ENCODE peak calls at places on chromosomes 6 and 20, in five cellular contexts. Z is psoas muscle, B is tibial artery, C is uterus, K is MM.1S. H is an unnamed sample.

GRCh38 chr6:41638801-41639555 is 710 bp downstream of the MDFI start:
- DNase-seq in Z (no peak), B (no peak), C (peak; percentile 39), K (no peak), H (no peak)

GRCh38 chr6:169800116-169800667 is 48.8 kb downstream of the ERMARD start:
- DNase-seq in Z (no peak), B (no peak), C (no peak), K (no peak), H (no peak)

GRCh38 chr6:84193140-84193708 is 34.2 kb downstream of the CEP162 start:
- DNase-seq in Z (no peak), B (no peak), C (no peak), K (no peak), H (no peak)

GRCh38 chr6:110173506-110174132 is 5.9 kb downstream of the WASF1 start:
- DNase-seq in Z (no peak), B (no peak), C (no peak), K (no peak), H (no peak)

GRCh38 chr20:32416206-32416605 is 58.1 kb downstream of the ASXL1 start:
- DNase-seq in Z (no peak), B (no peak), C (no peak), K (no peak), H (no peak)

GRCh38 chr6:1724124-1724523 is 114.4 kb downstream of the FOXC1 start:
- DNase-seq in Z (no peak), B (no peak), C (no peak), K (no peak), H (no peak)

GRCh38 chr20:6882911-6883310 is 115.4 kb downstream of the BMP2 start:
- DNase-seq in Z (no peak), B (no peak), C (no peak), K (no peak), H (no peak)

GRCh38 chr6:114989279-114989964 is 646.6 kb upstream of the HS3ST5 start:
- DNase-seq in Z (no peak), B (no peak), C (no peak), K (no peak), H (no peak)

GRCh38 chr20:15406072-15406471 is 1068.7 kb upstream of the FLRT3 start:
- DNase-seq in Z (no peak), B (no peak), C (no peak), K (no peak), H (no peak)

GRCh38 chr6:133179483-133179882 is 61.7 kb upstream of the EYA4 start:
- DNase-seq in Z (no peak), B (no peak), C (no peak), K (no peak), H (no peak)

GRCh38 chr6:741410-742339 is 48.7 kb upstream of the EXOC2 start:
- DNase-seq in Z (no peak), B (no peak), C (no peak), K (no peak), H (no peak)

GRCh38 chr6:146433881-146434741 is 109.5 kb upstream of the RAB32 start:
- DNase-seq in Z (no peak), B (no peak), C (no peak), K (no peak), H (no peak)

GRCh38 chr20:19212524-19213502 is at the start of gene SLC24A3:
- DNase-seq in Z (peak; percentile 88), B (peak; percentile 87), C (peak; percentile 79), K (peak; percentile 86), H (no peak)

GRCh38 chr6:3319801-3320200 is 61.1 kb downstream of the PSMG4 start:
- DNase-seq in Z (no peak), B (no peak), C (peak; percentile 5), K (no peak), H (no peak)

GRCh38 chr6:83514877-83515466 is 2.6 kb downstream of the PRSS35 start:
- DNase-seq in Z (no peak), B (no peak), C (no peak), K (peak; percentile 63), H (no peak)

GRCh38 chr6:128725271-128726233 is 157.4 kb upstream of the LAMA2 start:
- DNase-seq in Z (no peak), B (no peak), C (no peak), K (no peak), H (no peak)
- H3K4me1 ChIP-seq in Z (no peaks in the 10 kb centered on the region), B (no peaks in the 10 kb centered on the region), C (no peaks in the 10 kb centered on the region), K (no peaks in the 10 kb centered on the region), H (no peaks in the 10 kb centered on the region)

GRCh38 chr6:134851548-134851947 is 98.4 kb downstream of the ALDH8A1 start:
- DNase-seq in Z (no peak), B (no peak), C (no peak), K (no peak), H (no peak)

GRCh38 chr6:134849920-134850447 is 99.9 kb downstream of the ALDH8A1 start:
- DNase-seq in Z (no peak), B (no peak), C (no peak), K (no peak), H (no peak)

GRCh38 chr6:134848076-134848475 is 101.8 kb downstream of the ALDH8A1 start:
- DNase-seq in Z (no peak), B (no peak), C (no peak), K (no peak), H (no peak)

GRCh38 chr6:134853111-134854055 is 96.5 kb downstream of the ALDH8A1 start:
- DNase-seq in Z (no peak), B (no peak), C (no peak), K (no peak), H (no peak)

DNA sequence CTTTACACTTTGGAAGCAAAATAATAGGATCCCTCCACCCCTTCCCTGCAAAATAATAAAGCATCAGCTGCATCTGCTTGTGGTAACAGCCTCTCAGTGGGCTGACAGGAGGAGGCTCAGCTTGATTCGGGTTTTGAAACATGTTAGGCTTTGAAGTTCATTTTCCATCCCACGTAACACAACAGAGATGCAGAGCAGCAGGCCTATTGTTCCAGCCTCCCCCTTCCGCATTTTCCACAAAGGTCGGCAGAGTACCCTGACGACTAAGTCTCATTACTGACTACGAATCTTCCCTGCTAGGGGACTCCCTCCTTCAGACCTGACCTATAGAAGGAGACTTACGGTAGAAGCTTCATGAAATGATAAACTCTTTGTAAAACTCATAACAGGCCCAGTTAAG is 99.0 kb downstream of the ALDH8A1 start:
- DNase-seq in Z (no peak), B (no peak), C (no peak), K (no peak), H (no peak)
- H3K27ac ChIP-seq in Z (no peak overlapping the region), B (no peak overlapping the region), C (peak overlapping the region; percentile 49), K (no peak overlapping the region), H (no peak overlapping the region)

GRCh38 chr20:5191829-5192569 is 65.2 kb downstream of the CDS2 start:
- DNase-seq in Z (no peak), B (no peak), C (peak; percentile 33), K (peak; percentile 78), H (peak; percentile 41)
- H3K4me1 ChIP-seq in Z (peaks cover 11% of the 10 kb centered on the region), B (peaks cover 9% of the 10 kb centered on the region), C (peaks cover 3% of the 10 kb centered on the region), K (peaks cover 46% of the 10 kb centered on the region), H (no peaks in the 10 kb centered on the region)

DNA sequence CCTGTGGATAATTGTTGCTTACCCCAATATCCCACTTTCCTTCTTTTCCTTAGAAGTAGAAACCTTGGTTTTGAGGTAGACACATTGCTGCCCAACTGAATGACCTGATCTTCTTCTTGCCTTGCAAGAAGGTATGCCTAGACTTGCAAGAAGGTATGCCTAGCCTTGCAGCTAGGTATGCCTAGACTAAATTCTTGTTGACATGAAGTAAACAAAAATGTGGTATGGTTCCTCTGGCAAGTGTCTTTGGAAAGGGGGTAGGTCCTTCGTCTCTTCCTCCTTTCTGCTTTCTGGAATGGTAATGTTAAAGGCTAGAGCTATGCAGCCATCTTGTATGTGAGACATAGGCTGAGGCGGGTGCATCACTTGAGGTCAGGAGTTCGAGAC is 129.2 kb downstream of the GMPR start:
- DNase-seq in Z (no peak), B (no peak), C (no peak), K (no peak), H (no peak)
- H3K27ac ChIP-seq in Z (no peak overlapping the region), B (no peak overlapping the region), C (no peak overlapping the region), K (no peak overlapping the region), H (no peak overlapping the region)

GRCh38 chr6:136438445-136438844 is 111.8 kb downstream of the MAP7 start:
- DNase-seq in Z (no peak), B (no peak), C (no peak), K (no peak), H (no peak)
- H3K4me1 ChIP-seq in Z (no peaks in the 10 kb centered on the region), B (peaks cover 16% of the 10 kb centered on the region), C (no peaks in the 10 kb centered on the region), K (no peaks in the 10 kb centered on the region), H (no peaks in the 10 kb centered on the region)

DNA sequence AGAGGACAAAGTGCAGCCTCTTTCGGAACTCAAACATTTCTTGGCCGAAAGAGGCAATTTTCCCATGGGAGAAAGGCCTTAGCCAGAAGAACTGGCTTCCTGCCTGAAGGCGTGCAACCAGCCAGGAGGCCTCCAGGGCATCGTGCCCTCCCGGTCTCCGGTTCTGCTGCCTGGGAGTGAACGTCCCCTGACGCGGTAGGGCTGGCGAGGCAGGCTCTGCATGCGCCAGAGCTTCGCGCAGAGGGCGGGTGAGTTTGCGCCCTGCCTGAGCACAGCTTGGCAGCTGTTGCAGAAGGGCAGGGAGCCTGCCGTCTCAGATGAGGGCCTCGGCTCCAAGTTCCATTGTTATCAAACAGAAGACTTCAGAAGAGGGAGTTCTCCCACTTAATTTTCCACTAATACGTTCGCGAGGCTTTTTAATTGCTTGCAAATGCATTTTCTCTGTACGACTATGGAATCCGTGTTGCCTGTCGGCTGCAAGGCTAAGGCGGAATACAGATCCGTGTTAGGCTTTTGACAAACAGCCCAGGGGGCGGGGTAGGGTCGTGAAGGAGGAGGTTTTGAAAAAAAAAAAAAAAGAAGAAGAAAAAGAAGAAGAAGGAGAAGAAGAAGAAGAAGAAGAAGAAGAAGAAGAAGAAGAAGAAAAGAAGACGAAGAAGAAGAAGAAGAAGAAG is 5.5 kb upstream of the TFAP2D start:
- DNase-seq in Z (no peak), B (peak; percentile 79), C (no peak), K (no peak), H (no peak)
- H3K27ac ChIP-seq in Z (no peak overlapping the region), B (no peak overlapping the region), C (no peak overlapping the region), K (no peak overlapping the region), H (no peak overlapping the region)

DNA sequence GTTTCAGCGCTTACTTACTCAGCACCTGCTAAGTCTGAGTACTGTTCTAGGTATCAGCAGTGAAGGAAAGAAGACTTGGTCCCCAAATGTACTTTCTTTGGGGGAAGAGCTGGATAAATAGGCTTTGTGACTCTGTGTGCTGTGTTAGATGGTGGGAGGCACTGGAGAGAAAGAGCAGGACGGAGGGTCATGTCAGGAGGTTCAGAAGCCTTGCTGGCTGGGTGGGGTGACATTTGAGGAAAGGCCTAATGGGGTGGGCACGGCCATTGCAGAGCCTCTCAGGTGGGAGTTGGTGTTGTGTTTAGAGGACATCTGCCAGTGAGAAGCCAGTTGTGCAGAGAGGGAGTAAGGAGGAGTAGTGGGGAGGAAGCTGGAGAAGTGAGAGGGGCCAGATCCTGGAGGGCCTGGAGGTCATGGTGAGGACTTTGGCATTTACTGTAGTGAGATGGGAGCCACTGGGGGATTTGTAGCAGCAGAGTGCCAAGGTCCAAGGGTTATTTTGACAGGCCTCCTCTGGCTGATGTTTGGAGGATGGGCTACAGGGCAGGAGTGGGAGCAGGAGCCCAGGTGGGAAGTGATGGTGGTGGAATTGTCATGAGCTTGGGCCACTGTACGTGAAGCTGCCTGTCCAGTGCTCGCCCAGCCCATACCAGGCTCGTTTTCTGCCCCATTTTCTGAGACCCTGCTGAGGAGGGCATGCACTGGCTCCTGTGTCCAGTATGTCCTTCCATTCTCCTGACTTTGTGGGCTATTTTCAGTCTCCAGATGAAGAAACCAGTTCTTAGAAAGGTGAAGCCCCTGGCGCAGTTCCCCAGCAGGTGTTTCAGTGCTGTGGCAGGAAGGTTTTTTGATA is 886 bp downstream of the SDCBP2 start:
- DNase-seq in Z (no peak), B (peak; percentile 39), C (no peak), K (no peak), H (no peak)
- H3K4me1 ChIP-seq in Z (peaks cover 71% of the 10 kb centered on the region), B (peaks cover 29% of the 10 kb centered on the region), C (peaks cover 21% of the 10 kb centered on the region), K (peaks cover 13% of the 10 kb centered on the region), H (peaks cover 41% of the 10 kb centered on the region)

GRCh38 chr6:73706971-73707370 is 11.0 kb downstream of the CD109 start:
- DNase-seq in Z (no peak), B (no peak), C (no peak), K (no peak), H (no peak)
- H3K27ac ChIP-seq in Z (no peak overlapping the region), B (no peak overlapping the region), C (no peak overlapping the region), K (no peak overlapping the region), H (no peak overlapping the region)

GRCh38 chr6:159821111-159821510 is 21.0 kb downstream of the PNLDC1 start:
- DNase-seq in Z (no peak), B (peak; percentile 16), C (no peak), K (no peak), H (peak; percentile 1)
- H3K4me1 ChIP-seq in Z (no peaks in the 10 kb centered on the region), B (no peaks in the 10 kb centered on the region), C (no peaks in the 10 kb centered on the region), K (peaks cover 10% of the 10 kb centered on the region), H (peaks cover 18% of the 10 kb centered on the region)

H was measured in CD8-positive, alpha-beta memory T cell.